ENCODE peak calls at places on chromosomes 13 and 19, in seven cellular contexts. Q, H, E, R, K, I and F are unnamed samples.

GRCh38 chr13:33388254-33388998 is 102.9 kb upstream of the STARD13 start:
- DNase-seq in Q (no peak), I (no peak), K (no peak), R (no peak), H (no peak), E (no peak), F (no peak)

GRCh38 chr19:54309811-54310210 is 3.2 kb downstream of the LILRA5 start:
- DNase-seq in Q (no peak), I (no peak), K (no peak), E (no peak), H (no peak), R (no peak), F (no peak)

GRCh38 chr19:6239871-6240676 is 39.7 kb downstream of the MLLT1 start:
- DNase-seq in Q (no peak), K (no peak), H (no peak), E (no peak), R (no peak), I (no peak), F (no peak)

GRCh38 chr19:19663292-19664120 is at the start of gene ATP13A1:
- DNase-seq in K (peak; percentile 96), E (peak; percentile 92), R (peak; percentile 98), I (peak; percentile 98), H (peak; percentile 97), Q (peak; percentile 96), F (peak; percentile 98)

GRCh38 chr19:8096071-8096470 is 43.5 kb downstream of the CCL25 start:
- DNase-seq in E (no peak), R (no peak), K (no peak), I (peak; percentile 29), Q (no peak), H (no peak), F (no peak)

GRCh38 chr13:38577048-38577447 is 109.8 kb upstream of the FREM2 start:
- DNase-seq in R (peak; percentile 39), I (no peak), Q (no peak), H (no peak), E (no peak), K (no peak), F (no peak)

GRCh38 chr13:24053505-24054251 is 106.8 kb upstream of the SPATA13 start:
- DNase-seq in R (peak; percentile 94), Q (peak; percentile 72), E (no peak), H (peak; percentile 68), K (peak; percentile 73), I (peak; percentile 94), F (no peak)

GRCh38 chr13:65292488-65292901 is 1937.6 kb downstream of the PCDH9 start:
- DNase-seq in Q (no peak), I (peak; percentile 72), R (peak; percentile 96), E (no peak), K (no peak), H (peak; percentile 86), F (no peak)

GRCh38 chr13:98527526-98527925 is 49.4 kb downstream of the STK24 start:
- DNase-seq in I (no peak), E (no peak), K (no peak), H (no peak), R (no peak), Q (no peak), F (no peak)

GRCh38 chr19:56476671-56477428 is at the start of gene ZNF667:
- DNase-seq in K (no peak), E (no peak), Q (no peak), I (no peak), R (peak; percentile 52), H (peak; percentile 59), F (no peak)

GRCh38 chr19:58407658-58408151 is 744 bp upstream of the ZNF584 start:
- DNase-seq in H (peak; percentile 25), R (peak; percentile 44), Q (no peak), K (no peak), I (peak; percentile 69), E (no peak), F (no peak)

GRCh38 chr19:49840736-49841249 is 10.2 kb upstream of the PTOV1 start:
- DNase-seq in R (no peak), K (no peak), I (no peak), H (no peak), Q (no peak), E (no peak), F (no peak)

GRCh38 chr13:48625396-48626076 is 28.2 kb upstream of the CYSLTR2 start:
- DNase-seq in R (no peak), I (no peak), Q (no peak), E (no peak), K (no peak), H (no peak), F (peak; percentile 53)

GRCh38 chr19:16324384-16325160 is at the start of gene KLF2:
- DNase-seq in Q (peak; percentile 90), R (peak; percentile 82), K (peak; percentile 98), H (peak; percentile 90), I (peak; percentile 89), E (peak; percentile 61), F (peak; percentile 97)

GRCh38 chr13:105087941-105088340 is 1447.5 kb downstream of the EFNB2 start:
- DNase-seq in Q (no peak), R (peak; percentile 61), H (no peak), E (no peak), I (no peak), K (no peak), F (no peak)

GRCh38 chr19:49687150-49687549 is 2.2 kb upstream of the ADM5 start:
- DNase-seq in E (no peak), H (no peak), I (no peak), Q (no peak), K (no peak), R (no peak), F (no peak)

GRCh38 chr19:21566073-21566472 is 60.7 kb downstream of the ZNF429 start:
- DNase-seq in Q (no peak), I (no peak), H (no peak), E (no peak), R (no peak), K (no peak), F (no peak)

GRCh38 chr19:7522923-7523667 is 671 bp downstream of the MCOLN1 start:
- DNase-seq in I (no peak), H (no peak), R (no peak), E (no peak), K (no peak), Q (no peak), F (no peak)

GRCh38 chr19:11263726-11264125 is 1.4 kb upstream of the DOCK6 start:
- DNase-seq in I (no peak), H (no peak), E (no peak), K (no peak), R (no peak), Q (no peak), F (no peak)

GRCh38 chr19:14979136-14979497 is 547 bp downstream of the SLC1A6 start:
- DNase-seq in Q (no peak), H (no peak), R (peak; percentile 29), I (peak; percentile 75), E (no peak), K (no peak), F (no peak)

GRCh38 chr19:12752056-12752781 is 628 bp downstream of the BEST2 start:
- DNase-seq in Q (no peak), I (no peak), H (no peak), E (no peak), R (no peak), K (no peak), F (no peak)

DNA sequence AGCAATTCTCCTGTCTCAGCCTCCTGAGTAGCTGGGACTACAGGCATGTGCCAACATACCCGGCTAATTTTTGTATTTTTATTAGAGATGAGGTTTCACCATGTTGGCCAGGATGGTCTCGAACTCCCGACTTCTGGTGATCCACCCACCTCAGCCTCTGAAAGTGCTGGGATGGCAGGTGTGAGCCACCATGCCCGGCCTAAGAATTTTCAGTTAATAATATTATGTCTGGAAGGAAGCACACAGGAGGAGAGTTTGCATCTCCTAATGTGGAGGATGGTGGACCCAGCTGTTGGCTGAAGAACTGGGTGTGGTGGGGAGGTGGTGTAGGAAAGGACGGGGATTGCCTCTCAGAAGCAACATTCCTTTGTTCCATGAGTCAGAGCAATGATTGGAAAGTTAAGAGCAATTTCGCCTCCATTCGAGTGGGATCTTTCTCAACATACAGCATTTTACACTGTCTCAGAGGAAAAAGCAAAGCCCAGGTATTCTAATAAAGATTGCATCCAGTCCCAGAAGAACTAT is 11.9 kb downstream of the PDCD2L start:
- DNase-seq in I (no peak), E (no peak), K (no peak), Q (no peak), R (no peak), H (peak; percentile 18), F (no peak)
- H3K27ac ChIP-seq in I (no peak overlapping the region), E (no peak overlapping the region), K (no peak overlapping the region), Q (no peak overlapping the region), R (no peak overlapping the region), H (no peak overlapping the region), F (no peak overlapping the region)

DNA sequence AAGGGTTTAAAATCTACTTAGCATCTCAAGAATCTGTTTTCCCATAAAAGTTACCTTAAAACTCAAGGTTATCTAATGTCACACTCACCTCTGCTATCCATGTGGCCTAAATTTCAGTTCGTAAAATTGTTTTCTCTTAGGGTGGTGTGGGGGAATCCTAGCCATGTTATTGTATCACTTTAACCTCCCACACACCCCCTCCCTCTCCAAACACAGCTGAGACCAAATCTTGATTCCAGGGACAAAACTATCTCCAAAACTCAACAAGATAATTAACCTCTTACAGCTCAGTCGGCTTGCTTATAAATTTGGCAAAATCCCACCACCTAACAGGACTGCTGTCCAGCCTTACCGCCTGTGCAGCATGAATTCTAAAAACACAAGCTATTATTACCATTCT is 3.8 kb downstream of the CARS2 start:
- DNase-seq in H (no peak), I (no peak), K (no peak), E (no peak), Q (no peak), R (no peak), F (no peak)
- H3K36me3 ChIP-seq in H (peaks cover 32% of the 10 kb centered on the region), I (peaks cover 50% of the 10 kb centered on the region), K (peaks cover 20% of the 10 kb centered on the region), E (peaks cover 64% of the 10 kb centered on the region), Q (peaks cover 24% of the 10 kb centered on the region), R (peaks cover 6% of the 10 kb centered on the region), F (peaks cover 41% of the 10 kb centered on the region)

GRCh38 chr13:20815469-20815868 is 41.7 kb upstream of the EEF1AKMT1 start:
- DNase-seq in R (no peak), Q (no peak), K (no peak), H (peak; percentile 15), I (no peak), E (no peak), F (no peak)
- H3K27ac ChIP-seq in R (no peak overlapping the region), Q (no peak overlapping the region), K (no peak overlapping the region), H (no peak overlapping the region), I (no peak overlapping the region), E (no peak overlapping the region), F (peak overlapping the region; percentile 85)

DNA sequence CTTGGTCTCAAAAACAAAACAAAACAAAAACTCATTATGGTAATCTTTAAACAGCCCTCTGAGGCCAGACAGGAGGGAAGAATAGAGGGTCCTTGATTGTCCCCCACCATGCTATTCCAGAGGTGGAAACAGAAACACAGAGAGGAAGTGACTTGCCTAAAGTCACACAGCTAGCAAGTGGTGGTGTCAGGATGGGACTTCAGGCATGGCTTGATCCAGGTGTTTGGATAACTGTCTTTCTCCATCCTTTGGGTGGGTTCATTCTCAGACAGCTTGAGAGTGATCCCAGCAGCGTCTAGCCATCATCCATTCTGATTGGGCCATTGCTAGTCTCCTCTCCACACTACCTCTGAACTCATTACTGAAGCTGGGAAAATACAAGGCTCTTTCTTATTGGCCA is 12.5 kb downstream of the COLGALT1 start:
- DNase-seq in R (no peak), E (no peak), K (no peak), H (no peak), Q (no peak), I (no peak), F (no peak)
- H3K36me3 ChIP-seq in R (peaks cover 9% of the 10 kb centered on the region), E (peaks cover 99% of the 10 kb centered on the region), K (peaks cover 28% of the 10 kb centered on the region), H (peaks cover 51% of the 10 kb centered on the region), Q (peaks cover 39% of the 10 kb centered on the region), I (peaks cover 40% of the 10 kb centered on the region), F (peaks cover 97% of the 10 kb centered on the region)

GRCh38 chr19:708154-709141 is at the start of gene PALM:
- DNase-seq in E (no peak), K (no peak), R (peak; percentile 34), I (peak; percentile 87), Q (no peak), H (no peak), F (no peak)
- H3K27ac ChIP-seq in E (peak within 1 kb of the TSS; percentile 92), K (no peak within 1 kb of the TSS), R (no peak within 1 kb of the TSS), I (peak within 1 kb of the TSS; percentile 38), Q (peak within 1 kb of the TSS; percentile 79), H (peak within 1 kb of the TSS; percentile 52), F (peak within 1 kb of the TSS; percentile 81)